ENCODE peak calls at places on chromosomes 7 and 10, in nine cellular contexts. One of them, this sample, is unnamed.

GRCh38 chr10:73810735-73811465 is 498 bp downstream of the NDST2 start:
- DNase-seq in prostate gland: no peak
- DNase-seq in breast epithelium: no peak
- DNase-seq in cardiac muscle cell: peak
- DNase-seq in psoas muscle: peak
- DNase-seq in effector memory CD4-positive, alpha-beta T cell: peak
- DNase-seq in CD8-positive, alpha-beta memory T cell: peak
- DNase-seq in GM23248: peak
- DNase-seq in suprapubic skin: no peak
- DNase-seq in this sample: peak

GRCh38 chr10:13882112-13882711 is 295.4 kb downstream of the PRPF18 start:
- DNase-seq in prostate gland: no peak
- DNase-seq in breast epithelium: peak
- DNase-seq in cardiac muscle cell: no peak
- DNase-seq in psoas muscle: no peak
- DNase-seq in effector memory CD4-positive, alpha-beta T cell: no peak
- DNase-seq in CD8-positive, alpha-beta memory T cell: no peak
- DNase-seq in GM23248: peak
- DNase-seq in suprapubic skin: no peak
- DNase-seq in this sample: no peak

GRCh38 chr7:92837214-92837749 is 909 bp upstream of the CDK6 start:
- DNase-seq in prostate gland: no peak
- DNase-seq in breast epithelium: no peak
- DNase-seq in cardiac muscle cell: peak
- DNase-seq in psoas muscle: no peak
- DNase-seq in effector memory CD4-positive, alpha-beta T cell: no peak
- DNase-seq in CD8-positive, alpha-beta memory T cell: no peak
- DNase-seq in GM23248: peak
- DNase-seq in suprapubic skin: no peak
- DNase-seq in this sample: no peak

GRCh38 chr7:140036224-140036651 is 26.5 kb downstream of the PARP12 start:
- DNase-seq in prostate gland: no peak
- DNase-seq in breast epithelium: no peak
- DNase-seq in cardiac muscle cell: no peak
- DNase-seq in psoas muscle: no peak
- DNase-seq in effector memory CD4-positive, alpha-beta T cell: no peak
- DNase-seq in CD8-positive, alpha-beta memory T cell: no peak
- DNase-seq in GM23248: no peak
- DNase-seq in suprapubic skin: no peak
- DNase-seq in this sample: no peak

GRCh38 chr7:33792547-33793105 is 112.7 kb upstream of the BMPER start:
- DNase-seq in prostate gland: no peak
- DNase-seq in breast epithelium: no peak
- DNase-seq in cardiac muscle cell: no peak
- DNase-seq in psoas muscle: no peak
- DNase-seq in effector memory CD4-positive, alpha-beta T cell: no peak
- DNase-seq in CD8-positive, alpha-beta memory T cell: no peak
- DNase-seq in GM23248: no peak
- DNase-seq in suprapubic skin: no peak
- DNase-seq in this sample: no peak

GRCh38 chr7:76262683-76263402 is 39.6 kb upstream of the HSPB1 start:
- DNase-seq in prostate gland: peak
- DNase-seq in breast epithelium: no peak
- DNase-seq in cardiac muscle cell: peak
- DNase-seq in psoas muscle: no peak
- DNase-seq in effector memory CD4-positive, alpha-beta T cell: no peak
- DNase-seq in CD8-positive, alpha-beta memory T cell: no peak
- DNase-seq in GM23248: peak
- DNase-seq in suprapubic skin: no peak
- DNase-seq in this sample: no peak

GRCh38 chr10:30215631-30216030 is 133.4 kb downstream of the MTPAP start:
- DNase-seq in prostate gland: no peak
- DNase-seq in breast epithelium: no peak
- DNase-seq in cardiac muscle cell: no peak
- DNase-seq in psoas muscle: peak
- DNase-seq in effector memory CD4-positive, alpha-beta T cell: no peak
- DNase-seq in CD8-positive, alpha-beta memory T cell: no peak
- DNase-seq in GM23248: peak
- DNase-seq in suprapubic skin: no peak
- DNase-seq in this sample: no peak

GRCh38 chr7:35753761-35754603 is 46.9 kb upstream of the SEPTIN7 start:
- DNase-seq in prostate gland: no peak
- DNase-seq in breast epithelium: no peak
- DNase-seq in cardiac muscle cell: no peak
- DNase-seq in psoas muscle: peak
- DNase-seq in effector memory CD4-positive, alpha-beta T cell: no peak
- DNase-seq in CD8-positive, alpha-beta memory T cell: no peak
- DNase-seq in GM23248: no peak
- DNase-seq in suprapubic skin: no peak
- DNase-seq in this sample: no peak

GRCh38 chr10:25017247-25017590 is 807 bp downstream of the THNSL1 start:
- DNase-seq in prostate gland: peak
- DNase-seq in breast epithelium: no peak
- DNase-seq in cardiac muscle cell: peak
- DNase-seq in psoas muscle: no peak
- DNase-seq in effector memory CD4-positive, alpha-beta T cell: no peak
- DNase-seq in CD8-positive, alpha-beta memory T cell: no peak
- DNase-seq in GM23248: peak
- DNase-seq in suprapubic skin: no peak
- DNase-seq in this sample: peak

GRCh38 chr7:18013936-18014335 is 13.7 kb downstream of the PRPS1L1 start:
- DNase-seq in prostate gland: no peak
- DNase-seq in breast epithelium: no peak
- DNase-seq in cardiac muscle cell: no peak
- DNase-seq in psoas muscle: no peak
- DNase-seq in effector memory CD4-positive, alpha-beta T cell: no peak
- DNase-seq in CD8-positive, alpha-beta memory T cell: no peak
- DNase-seq in GM23248: peak
- DNase-seq in suprapubic skin: no peak
- DNase-seq in this sample: no peak

GRCh38 chr10:59680199-59680598 is 29.5 kb downstream of the SLC16A9 start:
- DNase-seq in prostate gland: no peak
- DNase-seq in breast epithelium: no peak
- DNase-seq in cardiac muscle cell: no peak
- DNase-seq in psoas muscle: no peak
- DNase-seq in effector memory CD4-positive, alpha-beta T cell: no peak
- DNase-seq in CD8-positive, alpha-beta memory T cell: no peak
- DNase-seq in GM23248: no peak
- DNase-seq in suprapubic skin: no peak
- DNase-seq in this sample: no peak

GRCh38 chr10:74067373-74068370 is 69.8 kb downstream of the VCL start:
- DNase-seq in prostate gland: no peak
- DNase-seq in breast epithelium: no peak
- DNase-seq in cardiac muscle cell: no peak
- DNase-seq in psoas muscle: no peak
- DNase-seq in effector memory CD4-positive, alpha-beta T cell: no peak
- DNase-seq in CD8-positive, alpha-beta memory T cell: no peak
- DNase-seq in GM23248: peak
- DNase-seq in suprapubic skin: no peak
- DNase-seq in this sample: no peak

GRCh38 chr7:143230602-143231457 is 9.0 kb downstream of the TAS2R40 start:
- DNase-seq in prostate gland: no peak
- DNase-seq in breast epithelium: no peak
- DNase-seq in cardiac muscle cell: no peak
- DNase-seq in psoas muscle: no peak
- DNase-seq in effector memory CD4-positive, alpha-beta T cell: no peak
- DNase-seq in CD8-positive, alpha-beta memory T cell: no peak
- DNase-seq in GM23248: no peak
- DNase-seq in suprapubic skin: no peak
- DNase-seq in this sample: no peak

GRCh38 chr10:60200682-60201053 is 189.0 kb downstream of the ANK3 start:
- DNase-seq in prostate gland: no peak
- DNase-seq in breast epithelium: no peak
- DNase-seq in cardiac muscle cell: no peak
- DNase-seq in psoas muscle: no peak
- DNase-seq in effector memory CD4-positive, alpha-beta T cell: no peak
- DNase-seq in CD8-positive, alpha-beta memory T cell: no peak
- DNase-seq in GM23248: no peak
- DNase-seq in suprapubic skin: no peak
- DNase-seq in this sample: no peak

GRCh38 chr7:101953248-101953819 is 135.9 kb downstream of the CUX1 start:
- DNase-seq in prostate gland: no peak
- DNase-seq in breast epithelium: no peak
- DNase-seq in cardiac muscle cell: peak
- DNase-seq in psoas muscle: peak
- DNase-seq in effector memory CD4-positive, alpha-beta T cell: no peak
- DNase-seq in CD8-positive, alpha-beta memory T cell: no peak
- DNase-seq in GM23248: peak
- DNase-seq in suprapubic skin: no peak
- DNase-seq in this sample: no peak

GRCh38 chr10:75042292-75042974 is 69.0 kb upstream of the SAMD8 start:
- DNase-seq in prostate gland: no peak
- DNase-seq in breast epithelium: no peak
- DNase-seq in cardiac muscle cell: peak
- DNase-seq in psoas muscle: peak
- DNase-seq in effector memory CD4-positive, alpha-beta T cell: no peak
- DNase-seq in CD8-positive, alpha-beta memory T cell: no peak
- DNase-seq in GM23248: peak
- DNase-seq in suprapubic skin: no peak
- DNase-seq in this sample: no peak

GRCh38 chr7:73823257-73823656 is 7.5 kb upstream of the CLDN4 start:
- DNase-seq in prostate gland: no peak
- DNase-seq in breast epithelium: no peak
- DNase-seq in cardiac muscle cell: no peak
- DNase-seq in psoas muscle: no peak
- DNase-seq in effector memory CD4-positive, alpha-beta T cell: no peak
- DNase-seq in CD8-positive, alpha-beta memory T cell: no peak
- DNase-seq in GM23248: no peak
- DNase-seq in suprapubic skin: no peak
- DNase-seq in this sample: no peak
- H3K27ac ChIP-seq in prostate gland: no peak
- H3K27ac ChIP-seq in breast epithelium: peak
- H3K27ac ChIP-seq in cardiac muscle cell: no peak
- H3K27ac ChIP-seq in psoas muscle: no peak
- H3K27ac ChIP-seq in effector memory CD4-positive, alpha-beta T cell: no peak
- H3K27ac ChIP-seq in CD8-positive, alpha-beta memory T cell: peak
- H3K27ac ChIP-seq in GM23248: peak
- H3K27ac ChIP-seq in suprapubic skin: peak
- H3K27ac ChIP-seq in this sample: no peak

GRCh38 chr10:95413608-95414007 is 122.8 kb upstream of the PDLIM1 start:
- DNase-seq in prostate gland: no peak
- DNase-seq in breast epithelium: no peak
- DNase-seq in cardiac muscle cell: no peak
- DNase-seq in psoas muscle: no peak
- DNase-seq in effector memory CD4-positive, alpha-beta T cell: no peak
- DNase-seq in CD8-positive, alpha-beta memory T cell: no peak
- DNase-seq in GM23248: no peak
- DNase-seq in suprapubic skin: no peak
- DNase-seq in this sample: no peak
- H3K27ac ChIP-seq in prostate gland: peak
- H3K27ac ChIP-seq in breast epithelium: peak
- H3K27ac ChIP-seq in cardiac muscle cell: no peak
- H3K27ac ChIP-seq in psoas muscle: peak
- H3K27ac ChIP-seq in effector memory CD4-positive, alpha-beta T cell: no peak
- H3K27ac ChIP-seq in CD8-positive, alpha-beta memory T cell: no peak
- H3K27ac ChIP-seq in GM23248: no peak
- H3K27ac ChIP-seq in suprapubic skin: peak
- H3K27ac ChIP-seq in this sample: no peak

GRCh38 chr7:130180571-130180971 is 24.6 kb downstream of the TMEM209 start:
- DNase-seq in prostate gland: no peak
- DNase-seq in breast epithelium: no peak
- DNase-seq in cardiac muscle cell: no peak
- DNase-seq in psoas muscle: no peak
- DNase-seq in effector memory CD4-positive, alpha-beta T cell: no peak
- DNase-seq in CD8-positive, alpha-beta memory T cell: no peak
- DNase-seq in GM23248: peak
- DNase-seq in suprapubic skin: no peak
- DNase-seq in this sample: no peak

GRCh38 chr7:130187360-130187759 is 17.8 kb downstream of the TMEM209 start:
- DNase-seq in prostate gland: no peak
- DNase-seq in breast epithelium: no peak
- DNase-seq in cardiac muscle cell: no peak
- DNase-seq in psoas muscle: no peak
- DNase-seq in effector memory CD4-positive, alpha-beta T cell: no peak
- DNase-seq in CD8-positive, alpha-beta memory T cell: no peak
- DNase-seq in GM23248: no peak
- DNase-seq in suprapubic skin: no peak
- DNase-seq in this sample: no peak

GRCh38 chr7:130178251-130178650 is 27.0 kb downstream of the TMEM209 start:
- DNase-seq in prostate gland: no peak
- DNase-seq in breast epithelium: no peak
- DNase-seq in cardiac muscle cell: no peak
- DNase-seq in psoas muscle: no peak
- DNase-seq in effector memory CD4-positive, alpha-beta T cell: no peak
- DNase-seq in CD8-positive, alpha-beta memory T cell: no peak
- DNase-seq in GM23248: no peak
- DNase-seq in suprapubic skin: no peak
- DNase-seq in this sample: no peak

GRCh38 chr7:130179631-130180030 is 25.6 kb downstream of the TMEM209 start:
- DNase-seq in prostate gland: no peak
- DNase-seq in breast epithelium: no peak
- DNase-seq in cardiac muscle cell: no peak
- DNase-seq in psoas muscle: no peak
- DNase-seq in effector memory CD4-positive, alpha-beta T cell: no peak
- DNase-seq in CD8-positive, alpha-beta memory T cell: no peak
- DNase-seq in GM23248: no peak
- DNase-seq in suprapubic skin: no peak
- DNase-seq in this sample: no peak

DNA sequence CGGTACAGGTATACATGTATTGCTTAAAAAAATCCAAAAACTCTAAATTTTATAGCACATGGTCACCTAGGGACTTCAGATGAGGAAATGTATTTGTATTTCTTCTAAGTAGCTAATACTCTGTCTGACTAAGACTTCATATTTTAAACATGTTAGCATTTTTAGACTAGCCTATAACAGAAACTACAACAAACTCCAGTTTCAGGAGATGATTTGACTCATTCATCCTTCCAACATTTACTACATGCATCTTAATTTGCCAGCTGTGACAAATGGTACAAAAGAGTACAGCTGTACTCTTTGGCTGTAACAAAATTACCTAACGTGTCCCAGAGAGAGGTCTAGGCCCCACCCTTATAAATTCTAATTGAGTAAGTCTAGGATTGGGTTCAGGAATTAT is 22.2 kb downstream of the TMEM209 start:
- DNase-seq in prostate gland: no peak
- DNase-seq in breast epithelium: no peak
- DNase-seq in cardiac muscle cell: no peak
- DNase-seq in psoas muscle: no peak
- DNase-seq in effector memory CD4-positive, alpha-beta T cell: no peak
- DNase-seq in CD8-positive, alpha-beta memory T cell: no peak
- DNase-seq in GM23248: no peak
- DNase-seq in suprapubic skin: no peak
- DNase-seq in this sample: no peak
- H3K27ac ChIP-seq in prostate gland: no peak
- H3K27ac ChIP-seq in breast epithelium: no peak
- H3K27ac ChIP-seq in cardiac muscle cell: no peak
- H3K27ac ChIP-seq in psoas muscle: no peak
- H3K27ac ChIP-seq in effector memory CD4-positive, alpha-beta T cell: no peak
- H3K27ac ChIP-seq in CD8-positive, alpha-beta memory T cell: no peak
- H3K27ac ChIP-seq in GM23248: no peak
- H3K27ac ChIP-seq in suprapubic skin: no peak
- H3K27ac ChIP-seq in this sample: no peak

GRCh38 chr7:16433568-16434122 is 12.3 kb upstream of the CRPPA start:
- DNase-seq in prostate gland: no peak
- DNase-seq in breast epithelium: no peak
- DNase-seq in cardiac muscle cell: no peak
- DNase-seq in psoas muscle: no peak
- DNase-seq in effector memory CD4-positive, alpha-beta T cell: no peak
- DNase-seq in CD8-positive, alpha-beta memory T cell: no peak
- DNase-seq in GM23248: no peak
- DNase-seq in suprapubic skin: no peak
- DNase-seq in this sample: no peak
- H3K27ac ChIP-seq in prostate gland: no peak
- H3K27ac ChIP-seq in breast epithelium: no peak
- H3K27ac ChIP-seq in cardiac muscle cell: no peak
- H3K27ac ChIP-seq in psoas muscle: no peak
- H3K27ac ChIP-seq in effector memory CD4-positive, alpha-beta T cell: no peak
- H3K27ac ChIP-seq in CD8-positive, alpha-beta memory T cell: no peak
- H3K27ac ChIP-seq in GM23248: no peak
- H3K27ac ChIP-seq in suprapubic skin: no peak
- H3K27ac ChIP-seq in this sample: no peak

This sample was measured in CD8-positive, alpha-beta T cell.